ENCODE peak calls at places on chromosomes 7 and 10, in nine cellular contexts. P, O, W, Q, V, X, K, Y and G are unnamed samples.

GRCh38 chr7:55441668-55442305 is 76.7 kb downstream of the LANCL2 start:
- DNase-seq in V (no peak), O (no peak), P (no peak), Q (peak), W (no peak), K (peak), Y (no peak), X (peak), G (no peak)

GRCh38 chr10:32501906-32502305 is 56.0 kb downstream of the CCDC7 start:
- DNase-seq in O (no peak), X (no peak), V (no peak), Q (no peak), K (no peak), P (no peak), Y (no peak), W (no peak), G (no peak)

GRCh38 chr7:106405697-106406141 is 120.9 kb upstream of the NAMPT start:
- DNase-seq in P (peak), V (no peak), W (no peak), O (no peak), K (no peak), X (no peak), Q (no peak), Y (no peak), G (no peak)

GRCh38 chr7:37352974-37353948 is 95.4 kb downstream of the ELMO1 start:
- DNase-seq in W (peak), V (peak), Q (no peak), X (no peak), O (no peak), Y (peak), P (peak), K (peak), G (peak)

GRCh38 chr7:80468931-80469714 is 42.7 kb downstream of the GNAT3 start:
- DNase-seq in K (peak), X (no peak), Q (no peak), Y (no peak), O (no peak), V (no peak), W (peak), P (no peak), G (no peak)

GRCh38 chr7:159024280-159024951 is 120.3 kb downstream of the VIPR2 start:
- DNase-seq in Y (no peak), O (no peak), X (no peak), Q (no peak), V (no peak), W (peak), K (no peak), P (no peak), G (no peak)

GRCh38 chr7:116588641-116589594 is 64.1 kb downstream of the CAV1 start:
- DNase-seq in Q (no peak), P (no peak), O (no peak), X (peak), Y (no peak), K (peak), V (peak), W (peak), G (no peak)

GRCh38 chr7:116447980-116448839 is 51.3 kb upstream of the CAV2 start:
- DNase-seq in K (no peak), V (no peak), P (no peak), O (no peak), W (peak), Y (no peak), X (no peak), Q (no peak), G (no peak)